ENCODE peak calls at places on chromosomes 2 and 18, in four cellular contexts. U, X, H and C are unnamed samples. For H3K4me1, the result is how much of the 10 kb centered on the place peaks cover.

GRCh38 chr2:160224060-160224459 is 24.0 kb upstream of the ITGB6 start:
- DNase-seq in U (no peak), H (no peak), X (no peak), C (no peak)

GRCh38 chr2:82344670-82345069 is 2040.1 kb upstream of the LRRTM1 start:
- DNase-seq in H (no peak), X (no peak), U (no peak), C (no peak)

GRCh38 chr2:55010149-55010591 is 40.1 kb downstream of the RTN4 start:
- DNase-seq in H (peak), X (no peak), U (no peak), C (no peak)

GRCh38 chr2:119267604-119268003 is 44.0 kb downstream of the STEAP3 start:
- DNase-seq in X (no peak), U (no peak), H (no peak), C (no peak)

GRCh38 chr2:105391058-105391627 is 7.7 kb downstream of the FHL2 start:
- DNase-seq in H (no peak), X (peak), U (no peak), C (no peak)

GRCh38 chr2:223936862-223937326 is 8.2 kb downstream of the WDFY1 start:
- DNase-seq in U (no peak), H (no peak), X (no peak), C (no peak)

GRCh38 chr2:62705007-62705829 is at the start of gene EHBP1:
- DNase-seq in U (peak), H (peak), X (peak), C (peak)

GRCh38 chr2:27771202-27771547 is 344 bp upstream of the MRPL33 start:
- DNase-seq in U (no peak), X (no peak), H (no peak), C (no peak)

GRCh38 chr18:57466745-57467144 is 31.6 kb downstream of the ONECUT2 start:
- DNase-seq in X (no peak), U (no peak), H (no peak), C (no peak)

GRCh38 chr2:74188696-74189095 is 9.7 kb upstream of the MTHFD2 start:
- DNase-seq in H (no peak), X (no peak), U (no peak), C (no peak)
- H3K4me1 ChIP-seq in H (under half), X (under half), U (under half), C (under half)

GRCh38 chr2:43123056-43123455 is 103.3 kb downstream of the ZFP36L2 start:
- DNase-seq in X (no peak), H (no peak), U (no peak), C (no peak)
- H3K27ac ChIP-seq in X (no peak), H (no peak), U (no peak), C (no peak)

GRCh38 chr2:45814951-45815621 is 163.6 kb downstream of the PRKCE start:
- DNase-seq in U (no peak), X (no peak), H (no peak), C (no peak)
- H3K4me1 ChIP-seq in U (half or more), X (under half), H (half or more), C (under half)

DNA sequence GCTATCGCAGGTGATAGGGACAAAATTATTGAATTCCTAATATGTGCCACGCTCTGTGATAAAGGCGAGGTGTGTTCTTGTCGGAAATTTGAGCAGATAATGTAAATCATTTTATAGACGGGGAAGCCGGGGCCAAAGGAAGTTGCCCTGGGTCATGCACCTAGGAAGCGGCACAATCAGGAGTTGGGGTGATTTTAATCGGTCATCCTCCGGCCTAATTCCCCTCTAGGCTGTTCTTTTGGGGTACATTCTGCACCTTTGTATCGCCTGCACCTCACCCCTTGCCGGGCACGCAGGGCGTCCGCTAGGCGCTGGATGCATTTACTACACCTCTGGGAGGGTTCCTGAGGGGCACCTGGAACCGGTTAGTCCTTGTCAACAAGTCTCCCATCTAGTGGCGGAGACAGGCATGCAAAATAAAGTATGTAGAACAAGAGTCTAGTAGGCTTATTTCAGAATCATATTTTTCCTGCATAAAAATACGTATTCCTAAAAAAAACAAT is 605 bp upstream of the TEX261 start:
- DNase-seq in H (peak), X (no peak), U (no peak), C (no peak)
- H3K27ac ChIP-seq in H (peak), X (no peak), U (peak), C (peak)

GRCh38 chr18:79599503-79599931 is 80.1 kb upstream of the CTDP1 start:
- DNase-seq in H (no peak), U (peak), X (no peak), C (no peak)
- H3K4me1 ChIP-seq in H (under half), U (under half), X (under half), C (under half)

DNA sequence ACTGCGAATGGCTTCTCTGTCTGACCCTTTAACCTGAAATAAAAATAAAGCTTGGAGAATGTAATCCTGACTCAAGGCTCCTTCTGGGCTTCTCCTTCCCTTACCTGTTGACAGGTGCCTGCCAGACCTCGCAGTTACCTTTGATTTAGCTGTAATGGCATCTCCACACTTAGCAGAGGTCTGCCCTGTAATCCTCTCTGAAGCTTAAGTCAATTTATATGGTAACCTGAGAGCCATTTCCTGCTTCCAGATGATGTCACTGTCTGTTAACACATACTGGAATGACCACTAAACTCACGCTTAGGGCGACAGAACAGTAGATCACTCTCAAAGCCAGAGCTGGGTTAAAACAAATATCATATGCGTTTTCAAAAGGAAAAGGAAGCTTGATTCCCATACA is 29.4 kb upstream of the FOXI3 start:
- DNase-seq in X (no peak), U (no peak), H (peak), C (no peak)
- H3K27ac ChIP-seq in X (no peak), U (no peak), H (no peak), C (no peak)

GRCh38 chr18:12637393-12637792 is 20.5 kb downstream of the SPIRE1 start:
- DNase-seq in U (no peak), X (no peak), H (no peak), C (no peak)
- H3K4me1 ChIP-seq in U (under half), X (under half), H (under half), C (under half)

GRCh38 chr2:177250461-177250860 is 14.1 kb downstream of the NFE2L2 start:
- DNase-seq in U (no peak), X (no peak), H (no peak), C (no peak)
- H3K27ac ChIP-seq in U (peak), X (no peak), H (peak), C (peak)